ENCODE peak calls at places on chromosomes 6 and 20, in eight cellular contexts. K is breast epithelium; N is OCI-LY7; W is psoas muscle; S is mesenchymal stem cell; V is cardiac muscle cell; I is GM23248; F is CD4-positive, alpha-beta T cell. T is an unnamed sample.

GRCh38 chr20:56628873-56629463 is at the start of gene TFAP2C:
- DNase-seq in K (peak; percentile 85), N (no peak), W (peak; percentile 65), S (peak; percentile 79), V (peak; percentile 45), I (peak; percentile 90), F (no peak), T (no peak)

GRCh38 chr6:135212935-135213334 is 31.8 kb downstream of the MYB start:
- DNase-seq in K (no peak), N (no peak), W (no peak), S (peak; percentile 57), V (no peak), I (peak; percentile 71), F (no peak), T (no peak)

GRCh38 chr20:41348430-41349172 is 8.0 kb downstream of the LPIN3 start:
- DNase-seq in K (no peak), N (no peak), W (no peak), S (no peak), V (no peak), I (no peak), F (no peak), T (no peak)

GRCh38 chr6:16243055-16243454 is 4.7 kb downstream of the GMPR start:
- DNase-seq in K (no peak), N (no peak), W (no peak), S (no peak), V (peak; percentile 74), I (peak; percentile 69), F (no peak), T (no peak)

GRCh38 chr20:45798935-45799642 is 7.3 kb downstream of the DNTTIP1 start:
- DNase-seq in K (no peak), N (peak; percentile 72), W (peak; percentile 44), S (peak; percentile 69), V (peak; percentile 60), I (peak; percentile 70), F (peak; percentile 51), T (no peak)

GRCh38 chr6:33822575-33823395 is 19.0 kb upstream of the MLN start:
- DNase-seq in K (no peak), N (peak; percentile 33), W (no peak), S (peak; percentile 28), V (peak; percentile 25), I (peak; percentile 58), F (no peak), T (no peak)

GRCh38 chr20:37545516-37545915 is 17.8 kb upstream of the BLCAP start:
- DNase-seq in K (no peak), N (no peak), W (no peak), S (no peak), V (no peak), I (no peak), F (no peak), T (no peak)

GRCh38 chr20:40632346-40632976 is 56.6 kb downstream of the MAFB start:
- DNase-seq in K (no peak), N (no peak), W (no peak), S (no peak), V (no peak), I (no peak), F (no peak), T (no peak)

GRCh38 chr6:149331043-149331807 is 13.7 kb downstream of the TAB2 start:
- DNase-seq in K (no peak), N (no peak), W (no peak), S (peak; percentile 61), V (peak; percentile 55), I (peak; percentile 53), F (no peak), T (no peak)

GRCh38 chr6:24778121-24778520 is 3.4 kb downstream of the GMNN start:
- DNase-seq in K (no peak), N (no peak), W (no peak), S (no peak), V (no peak), I (no peak), F (no peak), T (no peak)

GRCh38 chr6:147974376-147974775 is 368.3 kb upstream of the SASH1 start:
- DNase-seq in K (no peak), N (no peak), W (no peak), S (peak; percentile 22), V (peak; percentile 43), I (no peak), F (no peak), T (no peak)

GRCh38 chr6:135935951-135936601 is 84.6 kb downstream of the PDE7B start:
- DNase-seq in K (no peak), N (no peak), W (no peak), S (peak; percentile 53), V (no peak), I (peak; percentile 85), F (no peak), T (no peak)

GRCh38 chr20:32685541-32686529 is 12.1 kb upstream of the C20orf203 start:
- DNase-seq in K (no peak), N (no peak), W (peak; percentile 56), S (peak; percentile 87), V (peak; percentile 85), I (peak; percentile 94), F (no peak), T (no peak)

GRCh38 chr6:4776493-4776966 is 326 bp downstream of the CDYL start:
- DNase-seq in K (no peak), N (peak; percentile 66), W (peak; percentile 69), S (no peak), V (no peak), I (peak; percentile 79), F (peak; percentile 23), T (peak; percentile 47)

GRCh38 chr20:9223296-9223695 is 154.4 kb downstream of the PLCB4 start:
- DNase-seq in K (no peak), N (no peak), W (no peak), S (no peak), V (no peak), I (no peak), F (no peak), T (no peak)

DNA sequence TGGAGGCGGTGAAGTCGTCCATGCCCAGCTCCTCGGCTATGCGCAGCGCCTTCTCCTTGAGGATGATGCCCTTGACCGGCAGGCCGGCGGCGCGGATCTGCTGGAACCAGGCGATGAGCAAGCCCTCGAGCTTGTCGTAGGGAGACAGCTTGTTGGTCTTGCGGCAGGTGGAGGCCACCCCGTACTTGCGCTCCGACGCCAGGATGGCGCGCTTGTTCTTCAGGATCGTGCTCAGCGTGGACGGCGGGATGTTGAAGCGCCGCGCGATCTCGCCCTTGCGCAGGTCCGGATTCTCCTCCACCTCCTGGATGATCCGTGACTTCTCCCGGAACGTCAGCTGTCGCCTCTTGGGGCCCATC is 435 bp downstream of the CENPB start:
- DNase-seq in K (no peak), N (no peak), W (peak; percentile 61), S (peak; percentile 69), V (peak; percentile 68), I (peak; percentile 83), F (peak; percentile 40), T (no peak)
- H3K27ac ChIP-seq in K (peak overlapping the region; percentile 72), N (no peak overlapping the region), W (peak overlapping the region; percentile 82), S (no peak overlapping the region), V (no peak overlapping the region), I (peak overlapping the region; percentile 54), F (peak overlapping the region; percentile 70), T (peak overlapping the region; percentile 62)

GRCh38 chr6:53429401-53429800 is 80.7 kb upstream of the ELOVL5 start:
- DNase-seq in K (no peak), N (no peak), W (no peak), S (no peak), V (no peak), I (no peak), F (no peak), T (no peak)

GRCh38 chr6:53433617-53434285 is 85.0 kb upstream of the ELOVL5 start:
- DNase-seq in K (no peak), N (no peak), W (no peak), S (no peak), V (no peak), I (no peak), F (no peak), T (no peak)

GRCh38 chr6:53432318-53433161 is 83.8 kb upstream of the ELOVL5 start:
- DNase-seq in K (no peak), N (no peak), W (no peak), S (peak; percentile 94), V (peak; percentile 86), I (peak; percentile 83), F (no peak), T (no peak)

GRCh38 chr6:53428886-53429285 is 80.1 kb upstream of the ELOVL5 start:
- DNase-seq in K (no peak), N (no peak), W (no peak), S (no peak), V (no peak), I (no peak), F (no peak), T (no peak)

DNA sequence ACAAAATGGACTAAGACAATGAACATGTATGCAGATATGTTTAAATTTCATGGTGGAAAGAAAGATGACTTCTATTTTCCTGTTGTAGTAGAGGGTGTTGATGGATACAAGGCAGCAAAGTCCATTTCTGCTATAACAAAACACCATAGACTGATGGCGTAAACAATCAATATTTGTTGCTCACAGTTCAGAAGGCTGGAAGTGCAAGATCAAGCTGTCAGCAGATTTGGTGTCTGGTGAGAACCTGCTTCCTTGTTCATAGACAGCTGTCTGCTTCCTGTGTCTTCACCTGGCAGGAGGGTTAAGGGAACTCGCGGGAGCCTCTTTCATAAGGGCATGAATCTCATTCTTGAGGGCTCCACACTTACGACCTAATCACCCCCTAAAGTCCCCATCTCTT is 83.0 kb upstream of the ELOVL5 start:
- DNase-seq in K (no peak), N (no peak), W (no peak), S (no peak), V (no peak), I (no peak), F (no peak), T (no peak)
- H3K27ac ChIP-seq in K (no peak overlapping the region), N (no peak overlapping the region), W (no peak overlapping the region), S (no peak overlapping the region), V (no peak overlapping the region), I (no peak overlapping the region), F (no peak overlapping the region), T (no peak overlapping the region)

DNA sequence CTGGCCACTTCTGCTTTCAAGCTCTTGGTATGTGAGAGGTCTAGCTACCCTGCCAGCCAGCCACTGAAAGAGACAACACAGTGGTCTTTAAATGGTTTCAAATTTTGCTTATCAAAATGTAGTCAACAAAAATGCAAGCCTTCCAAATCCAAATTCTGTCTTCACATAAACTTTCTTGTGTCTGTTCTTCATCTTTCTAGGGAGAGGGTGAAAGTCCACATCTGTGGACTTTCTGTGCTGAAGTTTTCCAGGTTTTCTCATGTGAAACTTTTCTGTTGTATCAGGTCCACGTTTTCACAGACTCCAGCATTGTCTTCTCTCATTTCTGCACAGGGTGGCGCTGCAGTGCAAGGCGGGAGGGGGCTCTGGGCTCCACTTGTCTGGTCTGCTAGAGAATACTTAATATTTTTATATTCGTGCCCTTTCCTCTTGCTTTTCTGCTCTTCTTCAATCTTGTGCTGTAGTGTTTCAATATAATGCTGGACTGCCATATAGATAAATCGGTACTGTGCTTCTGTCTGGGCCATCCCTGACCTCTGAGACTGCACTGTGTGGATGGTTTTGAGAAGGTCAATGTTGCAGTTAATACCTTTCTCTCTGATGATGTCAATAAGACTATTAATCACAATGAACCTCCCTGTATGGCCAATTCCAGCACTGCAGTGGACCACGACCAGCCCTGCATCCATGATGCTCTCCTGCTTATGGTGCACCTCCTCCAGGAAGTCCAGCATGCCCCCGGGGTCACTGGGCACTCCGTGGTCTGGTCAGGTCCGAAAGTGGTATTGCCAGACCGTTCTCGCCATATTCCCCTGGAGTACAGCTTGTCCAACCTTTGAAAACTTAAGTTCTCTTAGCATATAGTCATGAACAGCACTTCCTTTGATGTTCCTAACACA is 161.6 kb upstream of the TNFAIP3 start:
- DNase-seq in K (no peak), N (peak; percentile 60), W (peak; percentile 52), S (peak; percentile 66), V (peak; percentile 78), I (peak; percentile 76), F (peak; percentile 61), T (no peak)
- H3K27ac ChIP-seq in K (no peak overlapping the region), N (no peak overlapping the region), W (no peak overlapping the region), S (no peak overlapping the region), V (peak overlapping the region; percentile 68), I (no peak overlapping the region), F (no peak overlapping the region), T (no peak overlapping the region)

GRCh38 chr6:3663811-3664210 is 87.7 kb downstream of the PXDC1 start:
- DNase-seq in K (no peak), N (no peak), W (no peak), S (no peak), V (no peak), I (no peak), F (no peak), T (no peak)
- H3K27ac ChIP-seq in K (peak overlapping the region; percentile 76), N (no peak overlapping the region), W (no peak overlapping the region), S (no peak overlapping the region), V (no peak overlapping the region), I (no peak overlapping the region), F (no peak overlapping the region), T (no peak overlapping the region)

T was measured in caudate nucleus.